ENCODE peak calls at places on chromosomes 1 and 21, in five cellular contexts. E is GM23338, N is PC-3, T is HCT116, Q is MM.1S. I is an unnamed sample. For H4K20me1, the result is how much of the 10 kb centered on the place peaks cover.

GRCh38 chr1:180765156-180765555 is 133.3 kb downstream of the XPR1 start:
- DNase-seq in E (no peak), N (no peak), T (no peak), Q (no peak), I (no peak)

GRCh38 chr1:162753998-162754585 is 36.4 kb upstream of the HSD17B7 start:
- DNase-seq in E (no peak), N (peak), T (no peak), Q (no peak), I (no peak)

GRCh38 chr1:235513495-235514366 is 9.5 kb upstream of the B3GALNT2 start:
- DNase-seq in E (peak), N (peak), T (peak), Q (peak), I (peak)

GRCh38 chr1:172758242-172758641 is 99.3 kb downstream of the FASLG start:
- DNase-seq in E (no peak), N (peak), T (no peak), Q (no peak), I (no peak)

GRCh38 chr1:5507340-5507739 is 484.9 kb downstream of the NPHP4 start:
- DNase-seq in E (no peak), N (no peak), T (no peak), Q (no peak), I (no peak)

GRCh38 chr1:24606621-24607020 is 36.5 kb upstream of the SRRM1 start:
- DNase-seq in E (no peak), N (peak), T (no peak), Q (no peak), I (no peak)

GRCh38 chr1:77220687-77221463 is 1.6 kb upstream of the PIGK start:
- DNase-seq in E (no peak), N (peak), T (no peak), Q (no peak), I (no peak)

GRCh38 chr1:79895573-79895972 is 889.0 kb upstream of the ADGRL4 start:
- DNase-seq in E (no peak), N (no peak), T (no peak), Q (no peak), I (no peak)

GRCh38 chr1:25392881-25393280 is 27.7 kb downstream of the RHCE start:
- DNase-seq in E (no peak), N (no peak), T (no peak), Q (no peak), I (no peak)

GRCh38 chr1:53949023-53949611 is 3.0 kb downstream of the LRRC42 start:
- DNase-seq in E (peak), N (peak), T (no peak), Q (peak), I (peak)

GRCh38 chr21:40270134-40270533 is 402.9 kb downstream of the PCP4 start:
- DNase-seq in E (no peak), N (no peak), T (no peak), Q (no peak), I (no peak)

GRCh38 chr1:156931974-156932710 is 11.7 kb downstream of the LRRC71 start:
- DNase-seq in E (no peak), N (no peak), T (no peak), Q (no peak), I (no peak)

GRCh38 chr1:61293197-61293596 is 210.8 kb downstream of the NFIA start:
- DNase-seq in E (no peak), N (peak), T (no peak), Q (no peak), I (no peak)

DNA sequence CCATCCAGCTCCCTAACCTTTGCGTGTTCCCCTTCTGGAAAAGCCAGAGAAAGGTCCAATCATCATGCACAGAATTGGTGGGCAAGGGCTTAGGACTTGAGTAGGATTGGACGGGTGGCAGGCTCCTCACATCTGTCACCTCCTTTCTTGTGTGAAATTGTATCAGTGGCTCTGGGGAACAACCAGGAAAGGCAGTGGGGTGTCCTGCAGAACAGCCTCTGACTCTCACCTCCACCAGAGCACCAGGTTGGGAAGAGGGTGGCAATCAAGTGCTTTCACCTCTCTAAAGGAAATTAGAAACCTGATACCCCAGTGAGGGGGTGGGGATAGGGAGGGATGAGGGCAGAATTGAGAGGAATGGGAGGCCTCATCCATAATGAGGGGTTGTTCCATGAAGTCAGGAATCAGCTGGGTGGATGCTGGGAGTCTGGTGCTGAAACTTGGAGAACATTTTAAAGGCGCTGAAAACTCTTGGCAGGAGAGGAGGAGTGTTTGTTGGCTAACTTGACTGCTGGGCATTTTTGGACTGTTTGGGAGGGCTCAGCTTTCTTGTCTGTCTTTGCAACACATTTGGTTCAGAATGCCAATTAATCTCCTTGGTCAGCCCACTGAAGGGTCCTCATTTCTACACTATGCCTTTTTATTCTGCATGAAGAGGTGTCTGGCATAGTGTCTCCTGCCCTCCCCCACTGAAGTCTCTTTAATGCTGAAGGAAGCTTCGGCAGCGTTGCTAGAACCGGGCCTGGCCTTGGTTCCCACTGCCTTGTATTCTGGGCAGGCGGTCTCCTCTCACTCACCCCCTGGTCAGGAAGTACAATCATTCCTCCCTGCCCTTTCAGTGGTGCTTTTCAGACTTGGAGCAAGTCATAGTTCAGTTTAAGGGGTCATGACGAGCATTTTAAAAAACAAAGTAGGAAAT is 2.1 kb downstream of the PHGDH start:
- DNase-seq in E (peak), N (peak), T (no peak), Q (no peak), I (peak)
- H4K20me1 ChIP-seq in E (half or more), N (under half), T (under half), Q (under half), I (under half)

DNA sequence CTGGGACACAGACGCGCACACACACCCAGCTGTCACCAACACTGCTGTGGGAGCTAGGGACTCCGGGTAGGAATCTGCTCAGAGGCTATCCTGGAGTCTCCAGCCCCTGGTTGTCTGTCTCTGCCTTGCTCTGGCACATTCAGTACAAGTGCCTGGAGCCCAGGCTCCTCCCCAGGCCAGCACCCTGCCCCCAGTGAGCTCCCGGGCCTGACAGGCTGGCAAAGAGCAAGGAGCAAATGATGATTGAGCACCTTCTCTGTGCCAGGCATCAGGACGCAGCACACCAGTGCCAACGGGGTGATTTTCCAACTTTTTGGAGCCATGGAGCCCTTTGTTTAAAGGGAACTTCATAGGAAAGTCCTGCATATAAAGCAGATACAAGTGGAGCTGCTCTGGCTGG is 6.5 kb downstream of the CNTN2 start:
- DNase-seq in E (no peak), N (no peak), T (no peak), Q (no peak), I (no peak)
- TF ChIP-seq EZH2phosphoT487 in E (no peak), N (no peak), T (no peak), Q (no peak), I (no peak)

GRCh38 chr1:185315364-185316108 is 1.5 kb downstream of the IVNS1ABP start:
- DNase-seq in E (no peak), N (no peak), T (peak), Q (no peak), I (peak)

GRCh38 chr1:185314416-185314815 is 2.6 kb downstream of the IVNS1ABP start:
- DNase-seq in E (peak), N (peak), T (no peak), Q (no peak), I (no peak)

GRCh38 chr1:185309566-185309965 is 7.5 kb downstream of the IVNS1ABP start:
- DNase-seq in E (no peak), N (no peak), T (no peak), Q (no peak), I (no peak)

GRCh38 chr1:185311589-185312225 is 5.3 kb downstream of the IVNS1ABP start:
- DNase-seq in E (no peak), N (no peak), T (no peak), Q (no peak), I (no peak)

GRCh38 chr1:185312361-185312760 is 4.7 kb downstream of the IVNS1ABP start:
- DNase-seq in E (no peak), N (no peak), T (no peak), Q (no peak), I (no peak)
- H4K20me1 ChIP-seq in E (under half), N (under half), T (under half), Q (under half), I (under half)

GRCh38 chr1:63780541-63780940 is 6.7 kb downstream of the ROR1 start:
- DNase-seq in E (peak), N (no peak), T (no peak), Q (no peak), I (no peak)

GRCh38 chr1:63779872-63780271 is 6.1 kb downstream of the ROR1 start:
- DNase-seq in E (no peak), N (no peak), T (no peak), Q (no peak), I (no peak)

GRCh38 chr1:63784083-63784482 is 10.3 kb downstream of the ROR1 start:
- DNase-seq in E (no peak), N (no peak), T (no peak), Q (no peak), I (no peak)

GRCh38 chr1:63784489-63785390 is 10.9 kb downstream of the ROR1 start:
- DNase-seq in E (no peak), N (no peak), T (no peak), Q (no peak), I (no peak)

DNA sequence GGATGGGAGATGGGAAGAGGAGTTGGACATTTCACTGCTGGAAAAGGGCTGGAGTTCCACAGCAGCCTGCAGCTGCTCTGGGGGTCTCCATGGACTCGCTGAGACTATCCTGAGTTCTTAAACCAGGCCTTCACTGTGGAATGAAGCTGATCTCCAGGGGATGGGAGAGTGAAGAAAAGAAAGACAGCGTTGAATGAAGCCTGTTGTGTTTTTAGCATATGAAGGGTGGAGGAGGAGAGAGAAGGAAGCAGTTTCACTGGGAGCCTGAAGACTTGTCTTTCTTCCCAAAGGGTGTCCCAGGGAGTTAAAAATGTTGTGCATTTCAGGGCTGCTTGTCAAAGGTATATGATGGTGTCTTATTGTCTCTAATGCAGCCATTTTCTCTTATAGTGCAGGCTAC is 9.2 kb downstream of the ROR1 start:
- DNase-seq in E (peak), N (no peak), T (no peak), Q (no peak), I (no peak)
- TF ChIP-seq EZH2phosphoT487 in E (no peak), N (no peak), T (no peak), Q (no peak), I (no peak)